ENCODE peak calls at places on chromosomes 4 and X, in ten cellular contexts. L is neuronal stem cell; U is CD8-positive, alpha-beta T cell; F is suprapubic skin; D is IMR-90; Y is brain microvascular endothelial cell; G is AG04450; V is hepatocyte; M is naive thymus-derived CD4-positive, alpha-beta T cell; W is CD4-positive, alpha-beta T cell. O is an unnamed sample.
A peak's percentile ranks its signal among the peaks of the same experiment; 100 is the strongest.

GRCh38 chrX:154056739-154057367 is 37.2 kb upstream of the IRAK1 start:
- DNase-seq in L (no peak), U (no peak), F (no peak), D (peak; percentile 20), Y (no peak), G (no peak), V (peak; percentile 47), M (no peak), W (no peak), O (no peak)

GRCh38 chr4:10296730-10297129 is 160.5 kb downstream of the ZNF518B start:
- DNase-seq in L (peak; percentile 68), U (no peak), F (no peak), D (no peak), Y (no peak), G (no peak), V (peak; percentile 21), M (no peak), W (no peak), O (no peak)

GRCh38 chrX:136584545-136584944 is 52.5 kb downstream of the VGLL1 start:
- DNase-seq in L (no peak), U (no peak), F (no peak), D (no peak), Y (no peak), G (no peak), V (no peak), M (no peak), W (no peak), O (no peak)

GRCh38 chr4:139207873-139208403 is 30.9 kb upstream of the ELF2 start:
- DNase-seq in L (no peak), U (no peak), F (no peak), D (peak; percentile 6), Y (no peak), G (no peak), V (no peak), M (no peak), W (no peak), O (no peak)

GRCh38 chrX:65706041-65706828 is 38.8 kb downstream of the MSN start:
- DNase-seq in L (no peak), U (peak; percentile 28), F (no peak), D (peak; percentile 85), Y (peak; percentile 46), G (no peak), V (no peak), M (peak; percentile 46), W (no peak), O (peak; percentile 79)

GRCh38 chr4:6142935-6143602 is 57.3 kb downstream of the JAKMIP1 start:
- DNase-seq in L (no peak), U (no peak), F (no peak), D (no peak), Y (no peak), G (no peak), V (no peak), M (no peak), W (no peak), O (no peak)

GRCh38 chrX:22095306-22095705 is 63.2 kb downstream of the PHEX start:
- DNase-seq in L (peak; percentile 17), U (no peak), F (peak; percentile 78), D (peak; percentile 67), Y (no peak), G (no peak), V (peak; percentile 17), M (no peak), W (no peak), O (no peak)

GRCh38 chr4:10001757-10002156 is 19.5 kb downstream of the SLC2A9 start:
- DNase-seq in L (no peak), U (no peak), F (no peak), D (no peak), Y (no peak), G (no peak), V (no peak), M (no peak), W (no peak), O (no peak)

GRCh38 chr4:145907827-145908226 is 30.8 kb downstream of the ZNF827 start:
- DNase-seq in L (no peak), U (no peak), F (no peak), D (peak; percentile 32), Y (no peak), G (no peak), V (no peak), M (no peak), W (no peak), O (no peak)

GRCh38 chr4:145912391-145912790 is 26.2 kb downstream of the ZNF827 start:
- DNase-seq in L (no peak), U (no peak), F (no peak), D (no peak), Y (no peak), G (no peak), V (no peak), M (no peak), W (no peak), O (no peak)

GRCh38 chr4:145907363-145907762 is 31.3 kb downstream of the ZNF827 start:
- DNase-seq in L (no peak), U (no peak), F (no peak), D (no peak), Y (no peak), G (no peak), V (no peak), M (no peak), W (no peak), O (no peak)

GRCh38 chr4:145909331-145909730 is 29.3 kb downstream of the ZNF827 start:
- DNase-seq in L (peak; percentile 18), U (no peak), F (no peak), D (no peak), Y (no peak), G (no peak), V (no peak), M (no peak), W (no peak), O (no peak)

DNA sequence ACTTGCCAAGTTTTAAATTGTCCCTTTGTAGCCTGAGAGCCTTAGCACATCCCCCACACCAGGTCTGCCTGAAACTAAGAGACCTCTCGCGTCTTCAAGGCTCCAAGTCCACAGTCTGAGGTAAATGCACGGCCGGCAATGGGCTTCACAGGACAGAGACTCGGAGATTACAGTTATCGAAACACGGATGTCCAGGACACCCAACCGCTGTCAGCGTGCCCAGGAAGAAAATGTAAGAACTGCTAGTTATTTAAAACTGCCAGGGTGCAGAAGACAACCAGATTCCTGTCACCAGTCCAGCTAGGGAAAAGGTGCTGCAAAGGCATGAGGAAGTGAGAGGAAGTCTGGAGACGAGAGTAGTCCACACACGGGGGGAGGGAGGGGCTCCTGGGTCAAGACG is 28.9 kb downstream of the ZNF827 start:
- DNase-seq in L (no peak), U (no peak), F (no peak), D (no peak), Y (no peak), G (no peak), V (no peak), M (no peak), W (no peak), O (no peak)
- H3K27ac ChIP-seq in L (no peak overlapping the region), U (no peak overlapping the region), F (no peak overlapping the region), D (no peak overlapping the region), Y (no peak overlapping the region), G (no peak overlapping the region), V (no peak overlapping the region), M (no peak overlapping the region), W (no peak overlapping the region), O (no peak overlapping the region)

GRCh38 chrX:11666180-11666579 is 460 bp upstream of the ARHGAP6 start:
- DNase-seq in L (peak; percentile 42), U (no peak), F (no peak), D (no peak), Y (no peak), G (no peak), V (peak; percentile 44), M (no peak), W (no peak), O (no peak)

GRCh38 chrX:11665144-11666040 is at the start of gene ARHGAP6:
- DNase-seq in L (peak; percentile 36), U (no peak), F (no peak), D (peak; percentile 20), Y (peak; percentile 25), G (no peak), V (peak; percentile 47), M (no peak), W (no peak), O (no peak)

GRCh38 chrX:11667286-11667685 is 1.6 kb upstream of the ARHGAP6 start:
- DNase-seq in L (no peak), U (no peak), F (no peak), D (no peak), Y (no peak), G (no peak), V (no peak), M (no peak), W (no peak), O (no peak)

GRCh38 chrX:11663875-11664210 is 1.9 kb downstream of the ARHGAP6 start:
- DNase-seq in L (no peak), U (no peak), F (no peak), D (no peak), Y (no peak), G (no peak), V (peak; percentile 10), M (no peak), W (no peak), O (no peak)

DNA sequence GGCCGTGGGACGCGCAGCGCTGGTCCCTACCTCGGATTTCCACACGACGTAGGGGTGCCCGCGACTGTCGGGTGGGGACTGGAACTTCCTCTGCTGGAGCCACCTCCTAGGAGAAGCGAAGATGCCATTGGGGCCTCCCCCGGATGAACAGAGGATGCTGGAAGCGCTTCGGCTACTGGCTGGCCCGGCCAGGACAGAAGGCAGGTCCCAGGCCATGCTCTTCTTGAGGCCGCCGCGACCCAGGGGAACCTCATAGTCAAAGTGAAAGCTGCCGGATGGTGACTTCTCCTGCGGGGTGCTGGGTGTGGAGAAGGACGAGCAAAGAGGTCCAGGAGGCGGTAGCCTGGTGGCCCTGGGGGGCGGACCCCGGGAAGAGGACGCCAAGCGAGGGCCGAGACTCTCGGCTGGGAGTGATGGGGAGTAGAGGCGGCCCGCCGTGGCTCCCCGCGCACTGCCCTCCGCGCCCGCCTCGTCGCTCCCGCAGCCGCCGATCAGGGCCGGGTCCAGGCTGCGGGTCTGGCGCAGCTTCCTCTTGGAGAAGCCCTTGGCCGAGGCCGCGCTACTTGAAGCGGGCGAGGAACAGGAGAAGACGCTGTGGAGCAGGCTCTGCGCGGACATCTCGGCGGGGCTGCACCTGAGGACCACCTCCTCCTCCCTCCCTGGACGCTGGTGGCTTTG is 1.4 kb downstream of the ARHGAP6 start:
- DNase-seq in L (no peak), U (no peak), F (peak; percentile 73), D (no peak), Y (no peak), G (no peak), V (peak; percentile 18), M (no peak), W (no peak), O (no peak)
- H3K27ac ChIP-seq in L (no peak overlapping the region), U (no peak overlapping the region), F (no peak overlapping the region), D (no peak overlapping the region), Y (no peak overlapping the region), G (no peak overlapping the region), V (no peak overlapping the region), M (no peak overlapping the region), W (no peak overlapping the region), O (no peak overlapping the region)

DNA sequence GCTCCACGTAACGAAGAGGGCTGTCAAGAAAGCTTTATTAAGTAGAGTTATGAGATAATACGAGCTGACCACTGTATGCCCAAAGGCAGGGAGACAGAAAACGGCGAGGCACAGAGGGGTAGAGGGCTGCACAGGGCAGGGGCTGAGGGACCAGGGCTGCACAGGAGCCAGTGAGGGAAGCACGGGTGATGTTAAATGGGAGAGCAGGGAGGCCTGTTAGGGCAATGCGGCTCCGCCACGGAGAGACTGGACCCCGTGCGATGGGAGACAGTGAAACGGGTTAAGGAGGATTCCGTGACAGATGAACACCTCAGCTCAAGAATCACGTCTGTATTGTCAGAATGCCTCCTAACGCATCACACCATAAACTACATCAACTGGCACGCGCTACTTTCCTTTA is 25.1 kb downstream of the FAT1 start:
- DNase-seq in L (no peak), U (no peak), F (no peak), D (no peak), Y (no peak), G (no peak), V (no peak), M (no peak), W (no peak), O (no peak)
- H3K27ac ChIP-seq in L (no peak overlapping the region), U (no peak overlapping the region), F (no peak overlapping the region), D (no peak overlapping the region), Y (no peak overlapping the region), G (no peak overlapping the region), V (peak overlapping the region; percentile 55), M (no peak overlapping the region), W (no peak overlapping the region), O (peak overlapping the region; percentile 12)

GRCh38 chr4:42411803-42412202 is 14.5 kb downstream of the SHISA3 start:
- DNase-seq in L (no peak), U (no peak), F (no peak), D (peak; percentile 27), Y (no peak), G (no peak), V (no peak), M (no peak), W (no peak), O (no peak)

GRCh38 chr4:42410446-42410845 is 13.2 kb downstream of the SHISA3 start:
- DNase-seq in L (no peak), U (no peak), F (no peak), D (no peak), Y (no peak), G (no peak), V (no peak), M (no peak), W (no peak), O (no peak)

GRCh38 chr4:42416017-42416416 is 18.7 kb downstream of the SHISA3 start:
- DNase-seq in L (no peak), U (no peak), F (no peak), D (no peak), Y (no peak), G (no peak), V (no peak), M (no peak), W (no peak), O (no peak)

GRCh38 chr4:42417491-42417890 is 20.2 kb downstream of the SHISA3 start:
- DNase-seq in L (no peak), U (no peak), F (no peak), D (peak; percentile 43), Y (no peak), G (no peak), V (no peak), M (no peak), W (no peak), O (no peak)

DNA sequence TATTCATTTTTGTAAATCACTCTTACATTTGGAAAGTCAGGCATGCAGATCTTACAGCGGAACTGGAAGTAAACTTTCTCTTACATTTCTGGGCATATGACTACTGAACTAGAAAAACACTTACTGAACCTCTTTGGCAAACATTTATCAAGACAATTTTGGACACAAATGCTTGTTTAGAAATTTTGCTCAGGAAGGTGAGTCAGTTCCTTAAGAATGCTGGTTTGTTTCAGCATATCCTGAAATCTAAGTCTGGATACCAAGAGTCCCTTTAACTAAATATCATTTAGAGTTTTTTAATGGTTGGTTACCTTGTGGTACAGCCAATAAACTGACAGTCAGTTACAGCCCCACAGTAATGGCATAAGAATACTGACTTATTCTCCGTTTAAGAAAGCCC is 15.0 kb downstream of the SHISA3 start:
- DNase-seq in L (no peak), U (no peak), F (no peak), D (peak; percentile 90), Y (peak; percentile 54), G (peak; percentile 47), V (no peak), M (no peak), W (no peak), O (no peak)
- H3K27ac ChIP-seq in L (no peak overlapping the region), U (no peak overlapping the region), F (no peak overlapping the region), D (peak overlapping the region; percentile 27), Y (peak overlapping the region; percentile 55), G (no peak overlapping the region), V (no peak overlapping the region), M (no peak overlapping the region), W (no peak overlapping the region), O (peak overlapping the region; percentile 57)

O was measured in coronary artery.